ENCODE peak calls at places on chromosomes 6 and 20, in eight cellular contexts. One of them, this sample, is unnamed.

GRCh38 chr6:27785297-27785696 is 126.9 kb downstream of the OR2B2 start:
- DNase-seq in activated naive CD4-positive, alpha-beta T cell: no peak
- DNase-seq in HTR-8/SVneo: no peak
- DNase-seq in H7: no peak
- DNase-seq in lung microvascular endothelial cell: no peak
- DNase-seq in cerebellar nuclear complex: no peak
- DNase-seq in fibroblast of the conjunctiva: no peak
- DNase-seq in mucosa of descending colon: peak; percentile 40
- DNase-seq in this sample: no peak

GRCh38 chr6:164570791-164571190 is 738.6 kb downstream of the C6orf118 start:
- DNase-seq in activated naive CD4-positive, alpha-beta T cell: no peak
- DNase-seq in lung microvascular endothelial cell: no peak
- DNase-seq in HTR-8/SVneo: no peak
- DNase-seq in H7: no peak
- DNase-seq in fibroblast of the conjunctiva: no peak
- DNase-seq in mucosa of descending colon: no peak
- DNase-seq in cerebellar nuclear complex: no peak
- DNase-seq in this sample: no peak

GRCh38 chr20:1920252-1920651 is 25.0 kb downstream of the SIRPA start:
- DNase-seq in activated naive CD4-positive, alpha-beta T cell: no peak
- DNase-seq in fibroblast of the conjunctiva: no peak
- DNase-seq in lung microvascular endothelial cell: no peak
- DNase-seq in HTR-8/SVneo: no peak
- DNase-seq in cerebellar nuclear complex: no peak
- DNase-seq in H7: no peak
- DNase-seq in mucosa of descending colon: peak; percentile 20
- DNase-seq in this sample: no peak

GRCh38 chr6:132960720-132961119 is 146.4 kb downstream of the RPS12 start:
- DNase-seq in mucosa of descending colon: no peak
- DNase-seq in H7: no peak
- DNase-seq in HTR-8/SVneo: no peak
- DNase-seq in activated naive CD4-positive, alpha-beta T cell: no peak
- DNase-seq in fibroblast of the conjunctiva: no peak
- DNase-seq in cerebellar nuclear complex: no peak
- DNase-seq in lung microvascular endothelial cell: no peak
- DNase-seq in this sample: no peak

GRCh38 chr6:159874475-159874874 is 16.3 kb upstream of the MAS1 start:
- DNase-seq in HTR-8/SVneo: no peak
- DNase-seq in fibroblast of the conjunctiva: no peak
- DNase-seq in H7: no peak
- DNase-seq in lung microvascular endothelial cell: no peak
- DNase-seq in mucosa of descending colon: peak; percentile 12
- DNase-seq in activated naive CD4-positive, alpha-beta T cell: no peak
- DNase-seq in cerebellar nuclear complex: no peak
- DNase-seq in this sample: no peak

GRCh38 chr6:156502969-156503504 is 274.1 kb upstream of the ARID1B start:
- DNase-seq in lung microvascular endothelial cell: no peak
- DNase-seq in fibroblast of the conjunctiva: no peak
- DNase-seq in activated naive CD4-positive, alpha-beta T cell: no peak
- DNase-seq in cerebellar nuclear complex: no peak
- DNase-seq in H7: no peak
- DNase-seq in HTR-8/SVneo: no peak
- DNase-seq in mucosa of descending colon: no peak
- DNase-seq in this sample: no peak

GRCh38 chr6:118528129-118528528 is 20.0 kb upstream of the PLN start:
- DNase-seq in activated naive CD4-positive, alpha-beta T cell: no peak
- DNase-seq in HTR-8/SVneo: no peak
- DNase-seq in H7: no peak
- DNase-seq in mucosa of descending colon: no peak
- DNase-seq in lung microvascular endothelial cell: no peak
- DNase-seq in fibroblast of the conjunctiva: no peak
- DNase-seq in cerebellar nuclear complex: no peak
- DNase-seq in this sample: no peak

GRCh38 chr6:56440551-56440981 is 193.2 kb upstream of the COL21A1 start:
- DNase-seq in fibroblast of the conjunctiva: no peak
- DNase-seq in cerebellar nuclear complex: no peak
- DNase-seq in H7: no peak
- DNase-seq in mucosa of descending colon: no peak
- DNase-seq in lung microvascular endothelial cell: no peak
- DNase-seq in activated naive CD4-positive, alpha-beta T cell: no peak
- DNase-seq in HTR-8/SVneo: no peak
- DNase-seq in this sample: no peak

GRCh38 chr20:57133926-57134650 is 132.4 kb downstream of the BMP7 start:
- DNase-seq in mucosa of descending colon: no peak
- DNase-seq in lung microvascular endothelial cell: no peak
- DNase-seq in HTR-8/SVneo: no peak
- DNase-seq in activated naive CD4-positive, alpha-beta T cell: no peak
- DNase-seq in H7: no peak
- DNase-seq in cerebellar nuclear complex: no peak
- DNase-seq in fibroblast of the conjunctiva: no peak
- DNase-seq in this sample: no peak

GRCh38 chr20:5096463-5096862 is 23.3 kb downstream of the PCNA start:
- DNase-seq in H7: no peak
- DNase-seq in mucosa of descending colon: no peak
- DNase-seq in cerebellar nuclear complex: no peak
- DNase-seq in fibroblast of the conjunctiva: no peak
- DNase-seq in activated naive CD4-positive, alpha-beta T cell: no peak
- DNase-seq in lung microvascular endothelial cell: no peak
- DNase-seq in HTR-8/SVneo: no peak
- DNase-seq in this sample: no peak

GRCh38 chr20:5884465-5885335 is 65.6 kb downstream of the TRMT6 start:
- DNase-seq in H7: no peak
- DNase-seq in fibroblast of the conjunctiva: no peak
- DNase-seq in mucosa of descending colon: no peak
- DNase-seq in HTR-8/SVneo: no peak
- DNase-seq in activated naive CD4-positive, alpha-beta T cell: no peak
- DNase-seq in cerebellar nuclear complex: no peak
- DNase-seq in lung microvascular endothelial cell: no peak
- DNase-seq in this sample: no peak

GRCh38 chr6:80531676-80532619 is 425.5 kb downstream of the BCKDHB start:
- DNase-seq in H7: no peak
- DNase-seq in cerebellar nuclear complex: no peak
- DNase-seq in lung microvascular endothelial cell: no peak
- DNase-seq in mucosa of descending colon: no peak
- DNase-seq in fibroblast of the conjunctiva: no peak
- DNase-seq in HTR-8/SVneo: no peak
- DNase-seq in activated naive CD4-positive, alpha-beta T cell: no peak
- DNase-seq in this sample: no peak

GRCh38 chr20:58342104-58342945 is 32.8 kb downstream of the RAB22A start:
- DNase-seq in lung microvascular endothelial cell: peak; percentile 68
- DNase-seq in H7: no peak
- DNase-seq in cerebellar nuclear complex: no peak
- DNase-seq in HTR-8/SVneo: peak; percentile 93
- DNase-seq in mucosa of descending colon: no peak
- DNase-seq in activated naive CD4-positive, alpha-beta T cell: no peak
- DNase-seq in fibroblast of the conjunctiva: peak; percentile 34
- DNase-seq in this sample: no peak

GRCh38 chr6:100678027-100678426 is 203.1 kb downstream of the ASCC3 start:
- DNase-seq in fibroblast of the conjunctiva: no peak
- DNase-seq in activated naive CD4-positive, alpha-beta T cell: no peak
- DNase-seq in H7: no peak
- DNase-seq in HTR-8/SVneo: no peak
- DNase-seq in mucosa of descending colon: no peak
- DNase-seq in cerebellar nuclear complex: no peak
- DNase-seq in lung microvascular endothelial cell: no peak
- DNase-seq in this sample: no peak

GRCh38 chr20:49510562-49511117 is 28.2 kb upstream of the KCNB1 start:
- DNase-seq in lung microvascular endothelial cell: no peak
- DNase-seq in cerebellar nuclear complex: no peak
- DNase-seq in H7: no peak
- DNase-seq in HTR-8/SVneo: peak; percentile 87
- DNase-seq in activated naive CD4-positive, alpha-beta T cell: no peak
- DNase-seq in mucosa of descending colon: peak; percentile 7
- DNase-seq in fibroblast of the conjunctiva: peak; percentile 91
- DNase-seq in this sample: peak; percentile 39

GRCh38 chr20:53608456-53609413 is 15.1 kb upstream of the ZNF217 start:
- DNase-seq in H7: peak; percentile 57
- DNase-seq in mucosa of descending colon: no peak
- DNase-seq in lung microvascular endothelial cell: no peak
- DNase-seq in cerebellar nuclear complex: no peak
- DNase-seq in fibroblast of the conjunctiva: no peak
- DNase-seq in HTR-8/SVneo: no peak
- DNase-seq in activated naive CD4-positive, alpha-beta T cell: no peak
- DNase-seq in this sample: no peak

GRCh38 chr6:159094444-159095252 is 49.9 kb upstream of the TAGAP start:
- DNase-seq in fibroblast of the conjunctiva: no peak
- DNase-seq in activated naive CD4-positive, alpha-beta T cell: peak; percentile 5
- DNase-seq in cerebellar nuclear complex: no peak
- DNase-seq in lung microvascular endothelial cell: no peak
- DNase-seq in H7: peak; percentile 57
- DNase-seq in HTR-8/SVneo: no peak
- DNase-seq in mucosa of descending colon: no peak
- DNase-seq in this sample: no peak

GRCh38 chr20:57709823-57710799 is at the start of gene PMEPA1:
- DNase-seq in cerebellar nuclear complex: no peak
- DNase-seq in activated naive CD4-positive, alpha-beta T cell: peak; percentile 85
- DNase-seq in H7: peak; percentile 99
- DNase-seq in HTR-8/SVneo: peak; percentile 100
- DNase-seq in mucosa of descending colon: peak; percentile 91
- DNase-seq in fibroblast of the conjunctiva: peak; percentile 81
- DNase-seq in lung microvascular endothelial cell: peak; percentile 97
- DNase-seq in this sample: peak; percentile 96

GRCh38 chr6:72828904-72829303 is 207.0 kb downstream of the KCNQ5 start:
- DNase-seq in HTR-8/SVneo: no peak
- DNase-seq in mucosa of descending colon: no peak
- DNase-seq in fibroblast of the conjunctiva: no peak
- DNase-seq in H7: no peak
- DNase-seq in cerebellar nuclear complex: no peak
- DNase-seq in lung microvascular endothelial cell: no peak
- DNase-seq in activated naive CD4-positive, alpha-beta T cell: no peak
- DNase-seq in this sample: no peak

GRCh38 chr6:41286544-41287346 is at the start of gene TREM1:
- DNase-seq in activated naive CD4-positive, alpha-beta T cell: no peak
- DNase-seq in H7: no peak
- DNase-seq in cerebellar nuclear complex: no peak
- DNase-seq in HTR-8/SVneo: peak; percentile 19
- DNase-seq in mucosa of descending colon: peak; percentile 23
- DNase-seq in lung microvascular endothelial cell: peak; percentile 30
- DNase-seq in fibroblast of the conjunctiva: peak; percentile 26
- DNase-seq in this sample: no peak

GRCh38 chr20:57756213-57756612 is 46.4 kb upstream of the PMEPA1 start:
- DNase-seq in fibroblast of the conjunctiva: no peak
- DNase-seq in cerebellar nuclear complex: no peak
- DNase-seq in lung microvascular endothelial cell: no peak
- DNase-seq in HTR-8/SVneo: no peak
- DNase-seq in H7: no peak
- DNase-seq in mucosa of descending colon: no peak
- DNase-seq in activated naive CD4-positive, alpha-beta T cell: no peak
- DNase-seq in this sample: no peak

GRCh38 chr6:170028629-170029345 is 262.1 kb downstream of the DLL1 start:
- DNase-seq in fibroblast of the conjunctiva: no peak
- DNase-seq in cerebellar nuclear complex: no peak
- DNase-seq in mucosa of descending colon: no peak
- DNase-seq in activated naive CD4-positive, alpha-beta T cell: no peak
- DNase-seq in H7: no peak
- DNase-seq in lung microvascular endothelial cell: no peak
- DNase-seq in HTR-8/SVneo: no peak
- DNase-seq in this sample: no peak

GRCh38 chr6:170124836-170125235 is 166.0 kb downstream of the DLL1 start:
- DNase-seq in cerebellar nuclear complex: no peak
- DNase-seq in fibroblast of the conjunctiva: no peak
- DNase-seq in activated naive CD4-positive, alpha-beta T cell: no peak
- DNase-seq in HTR-8/SVneo: no peak
- DNase-seq in mucosa of descending colon: peak; percentile 40
- DNase-seq in H7: no peak
- DNase-seq in lung microvascular endothelial cell: no peak
- DNase-seq in this sample: no peak

GRCh38 chr20:62027116-62027515 is 38.6 kb downstream of the TAF4 start:
- DNase-seq in fibroblast of the conjunctiva: no peak
- DNase-seq in H7: no peak
- DNase-seq in HTR-8/SVneo: no peak
- DNase-seq in activated naive CD4-positive, alpha-beta T cell: no peak
- DNase-seq in cerebellar nuclear complex: no peak
- DNase-seq in mucosa of descending colon: no peak
- DNase-seq in lung microvascular endothelial cell: no peak
- DNase-seq in this sample: no peak

GRCh38 chr6:129402244-129402643 is 307.7 kb downstream of the ARHGAP18 start:
- DNase-seq in activated naive CD4-positive, alpha-beta T cell: no peak
- DNase-seq in H7: no peak
- DNase-seq in fibroblast of the conjunctiva: no peak
- DNase-seq in mucosa of descending colon: no peak
- DNase-seq in lung microvascular endothelial cell: peak; percentile 20
- DNase-seq in cerebellar nuclear complex: no peak
- DNase-seq in HTR-8/SVneo: no peak
- DNase-seq in this sample: no peak

GRCh38 chr6:99553888-99554287 is 14.6 kb downstream of the CCNC start:
- DNase-seq in lung microvascular endothelial cell: no peak
- DNase-seq in mucosa of descending colon: no peak
- DNase-seq in H7: no peak
- DNase-seq in cerebellar nuclear complex: no peak
- DNase-seq in activated naive CD4-positive, alpha-beta T cell: no peak
- DNase-seq in fibroblast of the conjunctiva: no peak
- DNase-seq in HTR-8/SVneo: no peak
- DNase-seq in this sample: no peak

This sample was measured in T1000.